ENCODE peak calls at places on chromosomes 16 and 17, in nine cellular contexts. One of them, this sample, is unnamed.

GRCh38 chr17:68497885-68498319 is 14.3 kb upstream of the PRKAR1A start:
- DNase-seq in lower leg skin: no peak
- DNase-seq in HT-29: no peak
- DNase-seq in HepG2: no peak
- DNase-seq in ELF-1: no peak
- DNase-seq in naive thymus-derived CD4-positive, alpha-beta T cell: no peak
- DNase-seq in stimulated activated CD8-positive, alpha-beta memory T cell treated with anti-CD3 and anti-CD28 coated beads, Interleukin-7, amount 100 ng/mL, for 1 hour: no peak
- DNase-seq in Calu3: no peak
- DNase-seq in cardiac fibroblast: no peak
- DNase-seq in this sample: peak; percentile 71

GRCh38 chr17:8976638-8977037 is 11.1 kb upstream of the PIK3R5 start:
- DNase-seq in lower leg skin: no peak
- DNase-seq in naive thymus-derived CD4-positive, alpha-beta T cell: no peak
- DNase-seq in ELF-1: no peak
- DNase-seq in HT-29: no peak
- DNase-seq in HepG2: no peak
- DNase-seq in cardiac fibroblast: no peak
- DNase-seq in Calu3: no peak
- DNase-seq in stimulated activated CD8-positive, alpha-beta memory T cell treated with anti-CD3 and anti-CD28 coated beads, Interleukin-7, amount 100 ng/mL, for 1 hour: no peak
- DNase-seq in this sample: no peak

GRCh38 chr17:2070241-2071023 is 15.5 kb downstream of the HIC1 start:
- DNase-seq in cardiac fibroblast: no peak
- DNase-seq in HT-29: no peak
- DNase-seq in Calu3: no peak
- DNase-seq in lower leg skin: no peak
- DNase-seq in ELF-1: no peak
- DNase-seq in naive thymus-derived CD4-positive, alpha-beta T cell: no peak
- DNase-seq in stimulated activated CD8-positive, alpha-beta memory T cell treated with anti-CD3 and anti-CD28 coated beads, Interleukin-7, amount 100 ng/mL, for 1 hour: no peak
- DNase-seq in HepG2: no peak
- DNase-seq in this sample: no peak

GRCh38 chr17:77425791-77426641 is 285.2 kb downstream of the SEC14L1 start:
- DNase-seq in HT-29: no peak
- DNase-seq in cardiac fibroblast: peak; percentile 86
- DNase-seq in HepG2: no peak
- DNase-seq in ELF-1: peak; percentile 66
- DNase-seq in naive thymus-derived CD4-positive, alpha-beta T cell: no peak
- DNase-seq in lower leg skin: no peak
- DNase-seq in Calu3: peak; percentile 71
- DNase-seq in stimulated activated CD8-positive, alpha-beta memory T cell treated with anti-CD3 and anti-CD28 coated beads, Interleukin-7, amount 100 ng/mL, for 1 hour: no peak
- DNase-seq in this sample: no peak

GRCh38 chr16:74496054-74496453 is 74.8 kb upstream of the CLEC18B start:
- DNase-seq in HepG2: no peak
- DNase-seq in HT-29: no peak
- DNase-seq in lower leg skin: no peak
- DNase-seq in cardiac fibroblast: no peak
- DNase-seq in stimulated activated CD8-positive, alpha-beta memory T cell treated with anti-CD3 and anti-CD28 coated beads, Interleukin-7, amount 100 ng/mL, for 1 hour: no peak
- DNase-seq in Calu3: no peak
- DNase-seq in naive thymus-derived CD4-positive, alpha-beta T cell: no peak
- DNase-seq in ELF-1: no peak
- DNase-seq in this sample: no peak

GRCh38 chr17:40021471-40021961 is 6.3 kb downstream of the CSF3 start:
- DNase-seq in stimulated activated CD8-positive, alpha-beta memory T cell treated with anti-CD3 and anti-CD28 coated beads, Interleukin-7, amount 100 ng/mL, for 1 hour: no peak
- DNase-seq in cardiac fibroblast: peak; percentile 76
- DNase-seq in lower leg skin: no peak
- DNase-seq in HT-29: no peak
- DNase-seq in HepG2: no peak
- DNase-seq in Calu3: peak; percentile 88
- DNase-seq in ELF-1: no peak
- DNase-seq in naive thymus-derived CD4-positive, alpha-beta T cell: no peak
- DNase-seq in this sample: no peak

GRCh38 chr17:55265434-55266021 is 768 bp downstream of the HLF start:
- DNase-seq in naive thymus-derived CD4-positive, alpha-beta T cell: peak; percentile 12
- DNase-seq in HepG2: no peak
- DNase-seq in ELF-1: peak; percentile 8
- DNase-seq in lower leg skin: no peak
- DNase-seq in HT-29: no peak
- DNase-seq in stimulated activated CD8-positive, alpha-beta memory T cell treated with anti-CD3 and anti-CD28 coated beads, Interleukin-7, amount 100 ng/mL, for 1 hour: no peak
- DNase-seq in cardiac fibroblast: no peak
- DNase-seq in Calu3: no peak
- DNase-seq in this sample: no peak

GRCh38 chr17:40722146-40722720 is 18.7 kb upstream of the KRT24 start:
- DNase-seq in HT-29: no peak
- DNase-seq in ELF-1: no peak
- DNase-seq in cardiac fibroblast: no peak
- DNase-seq in lower leg skin: no peak
- DNase-seq in naive thymus-derived CD4-positive, alpha-beta T cell: no peak
- DNase-seq in HepG2: no peak
- DNase-seq in Calu3: no peak
- DNase-seq in stimulated activated CD8-positive, alpha-beta memory T cell treated with anti-CD3 and anti-CD28 coated beads, Interleukin-7, amount 100 ng/mL, for 1 hour: no peak
- DNase-seq in this sample: no peak

GRCh38 chr17:73474370-73474988 is 162.7 kb upstream of the CDC42EP4 start:
- DNase-seq in cardiac fibroblast: peak; percentile 65
- DNase-seq in naive thymus-derived CD4-positive, alpha-beta T cell: no peak
- DNase-seq in HT-29: peak; percentile 64
- DNase-seq in HepG2: peak; percentile 9
- DNase-seq in Calu3: peak; percentile 79
- DNase-seq in lower leg skin: peak; percentile 51
- DNase-seq in stimulated activated CD8-positive, alpha-beta memory T cell treated with anti-CD3 and anti-CD28 coated beads, Interleukin-7, amount 100 ng/mL, for 1 hour: no peak
- DNase-seq in ELF-1: peak; percentile 34
- DNase-seq in this sample: peak; percentile 84

GRCh38 chr17:37488009-37488604 is 1.6 kb upstream of the DUSP14 start:
- DNase-seq in ELF-1: peak; percentile 53
- DNase-seq in stimulated activated CD8-positive, alpha-beta memory T cell treated with anti-CD3 and anti-CD28 coated beads, Interleukin-7, amount 100 ng/mL, for 1 hour: no peak
- DNase-seq in lower leg skin: no peak
- DNase-seq in cardiac fibroblast: peak; percentile 96
- DNase-seq in HepG2: peak; percentile 98
- DNase-seq in HT-29: peak; percentile 95
- DNase-seq in Calu3: peak; percentile 66
- DNase-seq in naive thymus-derived CD4-positive, alpha-beta T cell: peak; percentile 16
- DNase-seq in this sample: no peak

GRCh38 chr16:84312783-84313382 is 18.2 kb downstream of the WFDC1 start:
- DNase-seq in ELF-1: peak; percentile 79
- DNase-seq in cardiac fibroblast: no peak
- DNase-seq in Calu3: peak; percentile 73
- DNase-seq in lower leg skin: no peak
- DNase-seq in stimulated activated CD8-positive, alpha-beta memory T cell treated with anti-CD3 and anti-CD28 coated beads, Interleukin-7, amount 100 ng/mL, for 1 hour: no peak
- DNase-seq in naive thymus-derived CD4-positive, alpha-beta T cell: no peak
- DNase-seq in HepG2: no peak
- DNase-seq in HT-29: peak; percentile 30
- DNase-seq in this sample: peak; percentile 83

GRCh38 chr17:74919440-74920305 is 3.4 kb downstream of the USH1G start:
- DNase-seq in ELF-1: peak; percentile 71
- DNase-seq in lower leg skin: no peak
- DNase-seq in HepG2: peak; percentile 64
- DNase-seq in stimulated activated CD8-positive, alpha-beta memory T cell treated with anti-CD3 and anti-CD28 coated beads, Interleukin-7, amount 100 ng/mL, for 1 hour: no peak
- DNase-seq in naive thymus-derived CD4-positive, alpha-beta T cell: no peak
- DNase-seq in HT-29: peak; percentile 32
- DNase-seq in Calu3: peak; percentile 58
- DNase-seq in cardiac fibroblast: peak; percentile 25
- DNase-seq in this sample: no peak

GRCh38 chr16:73048292-73049050 is 543 bp upstream of the ZFHX3 start:
- DNase-seq in cardiac fibroblast: peak; percentile 56
- DNase-seq in naive thymus-derived CD4-positive, alpha-beta T cell: no peak
- DNase-seq in HT-29: peak; percentile 52
- DNase-seq in Calu3: no peak
- DNase-seq in HepG2: peak; percentile 84
- DNase-seq in lower leg skin: no peak
- DNase-seq in stimulated activated CD8-positive, alpha-beta memory T cell treated with anti-CD3 and anti-CD28 coated beads, Interleukin-7, amount 100 ng/mL, for 1 hour: no peak
- DNase-seq in ELF-1: peak; percentile 86
- DNase-seq in this sample: no peak

GRCh38 chr16:56421976-56422669 is 3.2 kb downstream of the AMFR start:
- DNase-seq in Calu3: no peak
- DNase-seq in ELF-1: no peak
- DNase-seq in HepG2: peak; percentile 62
- DNase-seq in naive thymus-derived CD4-positive, alpha-beta T cell: no peak
- DNase-seq in stimulated activated CD8-positive, alpha-beta memory T cell treated with anti-CD3 and anti-CD28 coated beads, Interleukin-7, amount 100 ng/mL, for 1 hour: no peak
- DNase-seq in cardiac fibroblast: no peak
- DNase-seq in HT-29: no peak
- DNase-seq in lower leg skin: no peak
- DNase-seq in this sample: no peak

GRCh38 chr17:16496820-16497489 is 5.0 kb upstream of the LRRC75A start:
- DNase-seq in stimulated activated CD8-positive, alpha-beta memory T cell treated with anti-CD3 and anti-CD28 coated beads, Interleukin-7, amount 100 ng/mL, for 1 hour: no peak
- DNase-seq in Calu3: no peak
- DNase-seq in HepG2: peak; percentile 24
- DNase-seq in ELF-1: no peak
- DNase-seq in cardiac fibroblast: no peak
- DNase-seq in HT-29: no peak
- DNase-seq in naive thymus-derived CD4-positive, alpha-beta T cell: no peak
- DNase-seq in lower leg skin: no peak
- DNase-seq in this sample: no peak

GRCh38 chr17:6104956-6105355 is 34.8 kb downstream of the WSCD1 start:
- DNase-seq in cardiac fibroblast: no peak
- DNase-seq in Calu3: no peak
- DNase-seq in lower leg skin: no peak
- DNase-seq in ELF-1: no peak
- DNase-seq in stimulated activated CD8-positive, alpha-beta memory T cell treated with anti-CD3 and anti-CD28 coated beads, Interleukin-7, amount 100 ng/mL, for 1 hour: no peak
- DNase-seq in naive thymus-derived CD4-positive, alpha-beta T cell: no peak
- DNase-seq in HT-29: no peak
- DNase-seq in HepG2: no peak
- DNase-seq in this sample: peak; percentile 62

GRCh38 chr17:72122668-72123495 is 2.1 kb downstream of the SOX9 start:
- DNase-seq in stimulated activated CD8-positive, alpha-beta memory T cell treated with anti-CD3 and anti-CD28 coated beads, Interleukin-7, amount 100 ng/mL, for 1 hour: no peak
- DNase-seq in ELF-1: peak; percentile 44
- DNase-seq in cardiac fibroblast: peak; percentile 43
- DNase-seq in lower leg skin: no peak
- DNase-seq in Calu3: peak; percentile 55
- DNase-seq in naive thymus-derived CD4-positive, alpha-beta T cell: no peak
- DNase-seq in HepG2: peak; percentile 86
- DNase-seq in HT-29: peak; percentile 44
- DNase-seq in this sample: peak; percentile 62

GRCh38 chr17:78001182-78001581 is 42.7 kb downstream of the TNRC6C start:
- DNase-seq in cardiac fibroblast: no peak
- DNase-seq in lower leg skin: no peak
- DNase-seq in ELF-1: no peak
- DNase-seq in HT-29: no peak
- DNase-seq in naive thymus-derived CD4-positive, alpha-beta T cell: no peak
- DNase-seq in Calu3: no peak
- DNase-seq in stimulated activated CD8-positive, alpha-beta memory T cell treated with anti-CD3 and anti-CD28 coated beads, Interleukin-7, amount 100 ng/mL, for 1 hour: no peak
- DNase-seq in HepG2: no peak
- DNase-seq in this sample: no peak

GRCh38 chr16:3214904-3215600 is 19.9 kb downstream of the ZNF200 start:
- DNase-seq in HepG2: no peak
- DNase-seq in stimulated activated CD8-positive, alpha-beta memory T cell treated with anti-CD3 and anti-CD28 coated beads, Interleukin-7, amount 100 ng/mL, for 1 hour: no peak
- DNase-seq in lower leg skin: no peak
- DNase-seq in ELF-1: no peak
- DNase-seq in naive thymus-derived CD4-positive, alpha-beta T cell: peak; percentile 86
- DNase-seq in cardiac fibroblast: no peak
- DNase-seq in HT-29: no peak
- DNase-seq in Calu3: no peak
- DNase-seq in this sample: no peak

GRCh38 chr17:44795928-44796327 is 34.2 kb downstream of the GJC1 start:
- DNase-seq in cardiac fibroblast: no peak
- DNase-seq in HepG2: no peak
- DNase-seq in lower leg skin: no peak
- DNase-seq in stimulated activated CD8-positive, alpha-beta memory T cell treated with anti-CD3 and anti-CD28 coated beads, Interleukin-7, amount 100 ng/mL, for 1 hour: no peak
- DNase-seq in HT-29: no peak
- DNase-seq in ELF-1: no peak
- DNase-seq in Calu3: no peak
- DNase-seq in naive thymus-derived CD4-positive, alpha-beta T cell: no peak
- DNase-seq in this sample: no peak

GRCh38 chr17:35449371-35449931 is 885 bp upstream of the SLFN13 start:
- DNase-seq in Calu3: no peak
- DNase-seq in HT-29: no peak
- DNase-seq in HepG2: no peak
- DNase-seq in naive thymus-derived CD4-positive, alpha-beta T cell: no peak
- DNase-seq in cardiac fibroblast: peak; percentile 8
- DNase-seq in lower leg skin: no peak
- DNase-seq in ELF-1: peak; percentile 18
- DNase-seq in stimulated activated CD8-positive, alpha-beta memory T cell treated with anti-CD3 and anti-CD28 coated beads, Interleukin-7, amount 100 ng/mL, for 1 hour: no peak
- DNase-seq in this sample: no peak

GRCh38 chr16:30533748-30534367 is 800 bp downstream of the ZNF747 start:
- DNase-seq in ELF-1: peak; percentile 20
- DNase-seq in stimulated activated CD8-positive, alpha-beta memory T cell treated with anti-CD3 and anti-CD28 coated beads, Interleukin-7, amount 100 ng/mL, for 1 hour: no peak
- DNase-seq in HT-29: no peak
- DNase-seq in HepG2: no peak
- DNase-seq in Calu3: no peak
- DNase-seq in naive thymus-derived CD4-positive, alpha-beta T cell: no peak
- DNase-seq in lower leg skin: no peak
- DNase-seq in cardiac fibroblast: no peak
- DNase-seq in this sample: peak; percentile 38

GRCh38 chr16:84579936-84580335 is 37.9 kb downstream of the COTL1 start:
- DNase-seq in HT-29: no peak
- DNase-seq in naive thymus-derived CD4-positive, alpha-beta T cell: no peak
- DNase-seq in cardiac fibroblast: no peak
- DNase-seq in ELF-1: no peak
- DNase-seq in lower leg skin: no peak
- DNase-seq in HepG2: no peak
- DNase-seq in Calu3: no peak
- DNase-seq in stimulated activated CD8-positive, alpha-beta memory T cell treated with anti-CD3 and anti-CD28 coated beads, Interleukin-7, amount 100 ng/mL, for 1 hour: no peak
- DNase-seq in this sample: no peak

GRCh38 chr17:19723967-19724366 is 7.6 kb upstream of the SLC47A2 start:
- DNase-seq in lower leg skin: peak; percentile 84
- DNase-seq in stimulated activated CD8-positive, alpha-beta memory T cell treated with anti-CD3 and anti-CD28 coated beads, Interleukin-7, amount 100 ng/mL, for 1 hour: no peak
- DNase-seq in HepG2: no peak
- DNase-seq in naive thymus-derived CD4-positive, alpha-beta T cell: no peak
- DNase-seq in cardiac fibroblast: no peak
- DNase-seq in HT-29: no peak
- DNase-seq in ELF-1: no peak
- DNase-seq in Calu3: no peak
- DNase-seq in this sample: no peak

GRCh38 chr16:89312598-89313299 is 95.2 kb downstream of the ZNF778 start:
- DNase-seq in lower leg skin: no peak
- DNase-seq in HepG2: no peak
- DNase-seq in stimulated activated CD8-positive, alpha-beta memory T cell treated with anti-CD3 and anti-CD28 coated beads, Interleukin-7, amount 100 ng/mL, for 1 hour: no peak
- DNase-seq in ELF-1: no peak
- DNase-seq in HT-29: no peak
- DNase-seq in Calu3: no peak
- DNase-seq in naive thymus-derived CD4-positive, alpha-beta T cell: no peak
- DNase-seq in cardiac fibroblast: no peak
- DNase-seq in this sample: no peak